ENCODE peak calls at places on chromosomes 12 and 14, in five cellular contexts. One of them, this sample, is unnamed.

GRCh38 chr14:50800032-50800431 is 30.9 kb downstream of the NIN start:
- DNase-seq in HepG2: no peak
- DNase-seq in H1: no peak
- DNase-seq in A549: peak; percentile 4
- DNase-seq in K562: no peak
- DNase-seq in this sample: peak; percentile 70

GRCh38 chr12:66092559-66093269 is 37.8 kb downstream of the LLPH start:
- DNase-seq in HepG2: no peak
- DNase-seq in H1: no peak
- DNase-seq in K562: no peak
- DNase-seq in A549: peak; percentile 12
- DNase-seq in this sample: peak; percentile 56

GRCh38 chr14:74038015-74038859 is 19.1 kb downstream of the BBOF1 start:
- DNase-seq in A549: peak; percentile 66
- DNase-seq in HepG2: peak; percentile 67
- DNase-seq in H1: no peak
- DNase-seq in K562: peak; percentile 28
- DNase-seq in this sample: peak; percentile 64

GRCh38 chr12:111076199-111076598 is 155.8 kb upstream of the MYL2 start:
- DNase-seq in HepG2: no peak
- DNase-seq in H1: no peak
- DNase-seq in K562: no peak
- DNase-seq in A549: no peak
- DNase-seq in this sample: no peak

GRCh38 chr12:28527631-28528249 is 337.5 kb downstream of the CCDC91 start:
- DNase-seq in HepG2: no peak
- DNase-seq in H1: no peak
- DNase-seq in K562: no peak
- DNase-seq in A549: no peak
- DNase-seq in this sample: no peak

GRCh38 chr14:104694991-104695659 is 5.7 kb downstream of the INF2 start:
- DNase-seq in HepG2: no peak
- DNase-seq in K562: no peak
- DNase-seq in A549: no peak
- DNase-seq in H1: no peak
- DNase-seq in this sample: no peak

GRCh38 chr14:39318574-39318973 is 84.9 kb downstream of the MIA2 start:
- DNase-seq in H1: no peak
- DNase-seq in HepG2: no peak
- DNase-seq in K562: no peak
- DNase-seq in A549: no peak
- DNase-seq in this sample: peak; percentile 23

GRCh38 chr12:31749024-31749704 is 20.3 kb upstream of the AMN1 start:
- DNase-seq in H1: no peak
- DNase-seq in K562: peak; percentile 81
- DNase-seq in A549: peak; percentile 100
- DNase-seq in HepG2: peak; percentile 99
- DNase-seq in this sample: peak; percentile 98

GRCh38 chr12:120767071-120768024 is 41.7 kb downstream of the ACADS start:
- DNase-seq in H1: no peak
- DNase-seq in K562: no peak
- DNase-seq in A549: no peak
- DNase-seq in HepG2: no peak
- DNase-seq in this sample: no peak

GRCh38 chr14:106610691-106611090 is 1084.3 kb downstream of the TMEM121 start:
- DNase-seq in H1: no peak
- DNase-seq in K562: no peak
- DNase-seq in HepG2: no peak
- DNase-seq in A549: no peak
- DNase-seq in this sample: no peak

GRCh38 chr12:8742501-8742900 is 44.7 kb downstream of the RIMKLB start:
- DNase-seq in A549: peak; percentile 9
- DNase-seq in H1: no peak
- DNase-seq in HepG2: no peak
- DNase-seq in K562: no peak
- DNase-seq in this sample: peak; percentile 59

GRCh38 chr12:19830461-19830860 is 391.2 kb downstream of the AEBP2 start:
- DNase-seq in H1: no peak
- DNase-seq in K562: no peak
- DNase-seq in A549: no peak
- DNase-seq in HepG2: no peak
- DNase-seq in this sample: no peak

GRCh38 chr12:54975272-54975671 is 9.3 kb downstream of the TESPA1 start:
- DNase-seq in H1: no peak
- DNase-seq in A549: no peak
- DNase-seq in HepG2: no peak
- DNase-seq in K562: no peak
- DNase-seq in this sample: no peak

GRCh38 chr14:32183151-32184048 is 18.4 kb upstream of the RNU6-7 start:
- DNase-seq in H1: no peak
- DNase-seq in HepG2: no peak
- DNase-seq in K562: no peak
- DNase-seq in A549: no peak
- DNase-seq in this sample: no peak

GRCh38 chr12:71664411-71665108 is 459 bp downstream of the THAP2 start:
- DNase-seq in H1: no peak
- DNase-seq in HepG2: no peak
- DNase-seq in A549: no peak
- DNase-seq in K562: no peak
- DNase-seq in this sample: peak; percentile 15

GRCh38 chr12:56127485-56127887 is 581 bp upstream of the ESYT1 start:
- DNase-seq in A549: no peak
- DNase-seq in H1: no peak
- DNase-seq in HepG2: no peak
- DNase-seq in K562: no peak
- DNase-seq in this sample: no peak

DNA sequence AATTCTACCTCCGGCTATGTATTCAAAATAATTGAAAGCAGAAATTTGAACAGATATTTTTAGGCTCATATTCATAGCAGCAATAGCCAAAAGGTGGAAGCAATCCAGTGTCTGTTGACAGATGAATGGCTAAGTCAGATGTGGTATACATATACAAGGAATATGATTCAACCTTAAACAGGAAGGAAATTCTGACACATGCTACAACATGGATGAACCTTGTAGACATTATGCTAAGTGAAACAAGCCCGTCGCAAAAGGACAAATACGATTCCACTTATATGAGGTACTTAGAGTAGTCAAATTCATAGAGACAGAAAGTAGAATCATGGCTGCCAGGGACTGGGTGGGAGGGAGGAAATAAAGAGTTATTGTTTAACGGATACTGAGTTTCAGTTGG is 331.6 kb downstream of the PCNX1 start:
- DNase-seq in HepG2: no peak
- DNase-seq in H1: no peak
- DNase-seq in K562: no peak
- DNase-seq in A549: no peak
- DNase-seq in this sample: no peak
- TF ChIP-seq MAFK in HepG2: no peak
- TF ChIP-seq MAFK in H1: no peak
- TF ChIP-seq MAFK in K562: no peak
- TF ChIP-seq MAFK in A549: no peak
- TF ChIP-seq MAFK in this sample: no peak

GRCh38 chr14:94115068-94115591 is 4.6 kb downstream of the IFI27 start:
- DNase-seq in K562: no peak
- DNase-seq in A549: no peak
- DNase-seq in HepG2: no peak
- DNase-seq in H1: no peak
- DNase-seq in this sample: no peak
- TF ChIP-seq MAFK in K562: no peak
- TF ChIP-seq MAFK in A549: no peak
- TF ChIP-seq MAFK in HepG2: no peak
- TF ChIP-seq MAFK in H1: no peak
- TF ChIP-seq MAFK in this sample: no peak

DNA sequence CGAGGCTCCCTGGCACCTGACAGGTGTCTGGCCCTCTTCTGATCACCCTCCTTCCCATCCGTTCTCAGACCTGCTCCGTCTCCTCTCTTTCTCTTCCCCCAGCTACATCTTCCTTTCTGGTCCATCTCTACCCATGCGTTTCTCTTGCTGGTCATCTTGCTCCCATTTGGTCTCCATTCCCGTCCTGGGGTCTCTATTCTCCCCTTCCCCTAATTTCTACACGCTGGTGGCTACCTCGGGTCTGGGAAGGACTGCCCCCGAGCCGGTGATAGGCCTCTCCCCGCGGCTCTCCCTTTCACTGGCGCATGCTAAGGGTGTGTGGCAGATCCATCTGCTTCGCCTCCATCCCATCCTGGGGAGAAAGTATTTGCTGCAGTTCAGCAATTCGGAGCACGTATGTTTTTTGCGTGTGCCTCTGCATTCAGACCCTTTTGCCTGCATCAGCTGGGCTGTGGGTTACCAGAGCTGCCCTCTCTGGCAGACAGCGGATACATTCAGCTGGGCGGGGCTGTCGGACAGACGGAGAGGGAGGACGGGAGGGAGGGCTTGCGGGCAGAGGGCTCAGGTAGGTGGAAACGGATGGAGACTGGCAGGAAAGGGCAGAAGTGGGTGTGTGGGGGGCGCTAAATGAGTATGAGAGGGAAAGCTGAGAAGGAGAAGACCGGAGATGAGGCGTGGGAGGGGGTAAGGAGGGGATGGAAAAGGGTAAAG is 775 bp downstream of the CLSTN3 start:
- DNase-seq in H1: peak; percentile 78
- DNase-seq in K562: peak; percentile 37
- DNase-seq in A549: no peak
- DNase-seq in HepG2: no peak
- DNase-seq in this sample: peak; percentile 52
- TF ChIP-seq MAFK in H1: no peak
- TF ChIP-seq MAFK in K562: no peak
- TF ChIP-seq MAFK in A549: no peak
- TF ChIP-seq MAFK in HepG2: no peak
- TF ChIP-seq MAFK in this sample: no peak

GRCh38 chr12:105936496-105936895 is 202.3 kb downstream of the NUAK1 start:
- DNase-seq in HepG2: no peak
- DNase-seq in H1: no peak
- DNase-seq in A549: no peak
- DNase-seq in K562: no peak
- DNase-seq in this sample: no peak
- TF ChIP-seq MAFK in HepG2: no peak
- TF ChIP-seq MAFK in H1: no peak
- TF ChIP-seq MAFK in A549: no peak
- TF ChIP-seq MAFK in K562: no peak
- TF ChIP-seq MAFK in this sample: no peak